ENCODE peak calls at places on chromosomes 11 and 22, in seven cellular contexts. G is HEK293T, B is mucosa of descending colon, Y is GM12891, O is hepatocyte, U is activated B cell treated with CpG ODN at 0.5 μM for 24 hours, W is progenitor cell of endocrine pancreas. P is an unnamed sample.

GRCh38 chr22:39814899-39815298 is 78.7 kb downstream of the ENTHD1 start:
- DNase-seq in O (no peak), W (no peak), Y (no peak), G (no peak), B (no peak), U (no peak), P (no peak)

GRCh38 chr22:38882480-38882879 is 10.5 kb upstream of the CBX6 start:
- DNase-seq in W (no peak), B (no peak), Y (no peak), O (no peak), U (no peak), G (no peak), P (no peak)

GRCh38 chr11:60942970-60943565 is 8.9 kb downstream of the SLC15A3 start:
- DNase-seq in U (no peak), B (no peak), O (no peak), W (no peak), Y (no peak), G (no peak), P (no peak)

GRCh38 chr11:33633251-33634003 is 67.2 kb downstream of the C11orf91 start:
- DNase-seq in B (no peak), W (no peak), G (no peak), O (peak), U (no peak), Y (no peak), P (no peak)

GRCh38 chr11:68839953-68840641 is 1.6 kb downstream of the CPT1A start:
- DNase-seq in O (no peak), B (no peak), W (no peak), G (no peak), U (peak), Y (no peak), P (peak)

GRCh38 chr11:35525501-35526175 is at the start of gene PAMR1:
- DNase-seq in B (peak), Y (peak), W (peak), U (no peak), G (peak), O (peak), P (no peak)

GRCh38 chr11:83292709-83293435 is 6.7 kb upstream of the CCDC90B start:
- DNase-seq in U (no peak), B (no peak), O (peak), Y (peak), W (no peak), G (peak), P (no peak)

GRCh38 chr11:76636826-76637460 is 33.6 kb downstream of the LRRC32 start:
- DNase-seq in B (no peak), U (no peak), O (no peak), W (no peak), G (no peak), Y (no peak), P (no peak)

GRCh38 chr22:28005513-28005912 is 86.5 kb upstream of the PITPNB start:
- DNase-seq in O (no peak), G (no peak), Y (no peak), B (no peak), W (no peak), U (no peak), P (no peak)

GRCh38 chr11:33634291-33634834 is 66.3 kb downstream of the C11orf91 start:
- DNase-seq in O (no peak), Y (no peak), B (no peak), W (no peak), U (no peak), G (no peak), P (no peak)

GRCh38 chr11:94958118-94958517 is 15.2 kb downstream of the CWC15 start:
- DNase-seq in U (no peak), Y (no peak), O (peak), W (no peak), B (no peak), G (no peak), P (no peak)

P was measured in GF-D8.